ENCODE peak calls at places on chromosomes 2 and 18, in seven cellular contexts. One of them, this sample, is unnamed.

GRCh38 chr2:128416366-128416765 is 97.7 kb upstream of the HS6ST1 start:
- DNase-seq in sigmoid colon: no peak
- DNase-seq in HFF-Myc: no peak
- DNase-seq in upper lobe of right lung: peak; percentile 53
- DNase-seq in IMR-90: no peak
- DNase-seq in choroid plexus epithelial cell: no peak
- DNase-seq in lower leg skin: peak; percentile 6
- DNase-seq in this sample: no peak

GRCh38 chr2:136015688-136016087 is 30.3 kb upstream of the DARS1 start:
- DNase-seq in sigmoid colon: no peak
- DNase-seq in HFF-Myc: no peak
- DNase-seq in upper lobe of right lung: no peak
- DNase-seq in IMR-90: no peak
- DNase-seq in choroid plexus epithelial cell: no peak
- DNase-seq in lower leg skin: no peak
- DNase-seq in this sample: no peak

GRCh38 chr2:174597347-174598047 is at the start of gene WIPF1:
- DNase-seq in sigmoid colon: no peak
- DNase-seq in HFF-Myc: no peak
- DNase-seq in upper lobe of right lung: no peak
- DNase-seq in IMR-90: peak; percentile 86
- DNase-seq in choroid plexus epithelial cell: peak; percentile 86
- DNase-seq in lower leg skin: no peak
- DNase-seq in this sample: peak; percentile 39

GRCh38 chr2:113136828-113137775 is 9.7 kb downstream of the IL1RN start:
- DNase-seq in sigmoid colon: no peak
- DNase-seq in HFF-Myc: no peak
- DNase-seq in upper lobe of right lung: no peak
- DNase-seq in IMR-90: peak; percentile 42
- DNase-seq in choroid plexus epithelial cell: peak; percentile 73
- DNase-seq in lower leg skin: no peak
- DNase-seq in this sample: no peak

GRCh38 chr2:238077292-238077691 is 16.5 kb downstream of the SCLY start:
- DNase-seq in sigmoid colon: no peak
- DNase-seq in HFF-Myc: no peak
- DNase-seq in upper lobe of right lung: no peak
- DNase-seq in IMR-90: peak; percentile 21
- DNase-seq in choroid plexus epithelial cell: no peak
- DNase-seq in lower leg skin: no peak
- DNase-seq in this sample: no peak

GRCh38 chr2:102114290-102114721 is 28.2 kb upstream of the IL1R1 start:
- DNase-seq in sigmoid colon: no peak
- DNase-seq in HFF-Myc: no peak
- DNase-seq in upper lobe of right lung: no peak
- DNase-seq in IMR-90: peak; percentile 94
- DNase-seq in choroid plexus epithelial cell: peak; percentile 96
- DNase-seq in lower leg skin: no peak
- DNase-seq in this sample: peak; percentile 87

GRCh38 chr2:63023444-63023843 is 27.2 kb upstream of the OTX1 start:
- DNase-seq in sigmoid colon: no peak
- DNase-seq in HFF-Myc: peak; percentile 22
- DNase-seq in upper lobe of right lung: no peak
- DNase-seq in IMR-90: peak; percentile 40
- DNase-seq in choroid plexus epithelial cell: peak; percentile 72
- DNase-seq in lower leg skin: no peak
- DNase-seq in this sample: no peak

GRCh38 chr18:76468345-76469275 is 26.4 kb downstream of the ZNF516 start:
- DNase-seq in sigmoid colon: peak; percentile 48
- DNase-seq in HFF-Myc: no peak
- DNase-seq in upper lobe of right lung: no peak
- DNase-seq in IMR-90: no peak
- DNase-seq in choroid plexus epithelial cell: no peak
- DNase-seq in lower leg skin: no peak
- DNase-seq in this sample: no peak

GRCh38 chr2:200756618-200757321 is 54.9 kb upstream of the BZW1 start:
- DNase-seq in sigmoid colon: no peak
- DNase-seq in HFF-Myc: peak; percentile 70
- DNase-seq in upper lobe of right lung: no peak
- DNase-seq in IMR-90: peak; percentile 91
- DNase-seq in choroid plexus epithelial cell: peak; percentile 87
- DNase-seq in lower leg skin: no peak
- DNase-seq in this sample: peak; percentile 54

GRCh38 chr18:59983506-59983905 is 83.7 kb downstream of the PMAIP1 start:
- DNase-seq in sigmoid colon: no peak
- DNase-seq in HFF-Myc: no peak
- DNase-seq in upper lobe of right lung: no peak
- DNase-seq in IMR-90: no peak
- DNase-seq in choroid plexus epithelial cell: no peak
- DNase-seq in lower leg skin: no peak
- DNase-seq in this sample: no peak

GRCh38 chr2:186934420-186934819 is 85.5 kb upstream of the ZSWIM2 start:
- DNase-seq in sigmoid colon: no peak
- DNase-seq in HFF-Myc: no peak
- DNase-seq in upper lobe of right lung: no peak
- DNase-seq in IMR-90: no peak
- DNase-seq in choroid plexus epithelial cell: no peak
- DNase-seq in lower leg skin: no peak
- DNase-seq in this sample: no peak

GRCh38 chr18:1593091-1593490 is 688.4 kb downstream of the ADCYAP1 start:
- DNase-seq in sigmoid colon: no peak
- DNase-seq in HFF-Myc: no peak
- DNase-seq in upper lobe of right lung: no peak
- DNase-seq in IMR-90: no peak
- DNase-seq in choroid plexus epithelial cell: no peak
- DNase-seq in lower leg skin: no peak
- DNase-seq in this sample: no peak

GRCh38 chr2:46296216-46296839 is 879 bp upstream of the EPAS1 start:
- DNase-seq in sigmoid colon: peak; percentile 79
- DNase-seq in HFF-Myc: no peak
- DNase-seq in upper lobe of right lung: peak; percentile 84
- DNase-seq in IMR-90: no peak
- DNase-seq in choroid plexus epithelial cell: no peak
- DNase-seq in lower leg skin: peak; percentile 73
- DNase-seq in this sample: no peak

GRCh38 chr2:108404784-108405397 is 27.1 kb downstream of the SULT1C4 start:
- DNase-seq in sigmoid colon: no peak
- DNase-seq in HFF-Myc: no peak
- DNase-seq in upper lobe of right lung: no peak
- DNase-seq in IMR-90: no peak
- DNase-seq in choroid plexus epithelial cell: no peak
- DNase-seq in lower leg skin: no peak
- DNase-seq in this sample: no peak

GRCh38 chr2:75238670-75239330 is 39.5 kb upstream of the TACR1 start:
- DNase-seq in sigmoid colon: no peak
- DNase-seq in HFF-Myc: no peak
- DNase-seq in upper lobe of right lung: no peak
- DNase-seq in IMR-90: peak; percentile 93
- DNase-seq in choroid plexus epithelial cell: peak; percentile 70
- DNase-seq in lower leg skin: no peak
- DNase-seq in this sample: peak; percentile 66

GRCh38 chr2:84388133-84388532 is 70.9 kb downstream of the SUCLG1 start:
- DNase-seq in sigmoid colon: no peak
- DNase-seq in HFF-Myc: no peak
- DNase-seq in upper lobe of right lung: no peak
- DNase-seq in IMR-90: peak; percentile 55
- DNase-seq in choroid plexus epithelial cell: no peak
- DNase-seq in lower leg skin: no peak
- DNase-seq in this sample: no peak

GRCh38 chr2:187642498-187642897 is 88.3 kb upstream of the TFPI start:
- DNase-seq in sigmoid colon: no peak
- DNase-seq in HFF-Myc: no peak
- DNase-seq in upper lobe of right lung: no peak
- DNase-seq in IMR-90: no peak
- DNase-seq in choroid plexus epithelial cell: no peak
- DNase-seq in lower leg skin: no peak
- DNase-seq in this sample: no peak

GRCh38 chr18:22683196-22683676 is 249.9 kb upstream of the RBBP8 start:
- DNase-seq in sigmoid colon: peak; percentile 91
- DNase-seq in HFF-Myc: peak; percentile 49
- DNase-seq in upper lobe of right lung: no peak
- DNase-seq in IMR-90: peak; percentile 93
- DNase-seq in choroid plexus epithelial cell: peak; percentile 95
- DNase-seq in lower leg skin: no peak
- DNase-seq in this sample: peak; percentile 79

GRCh38 chr2:120514521-120514920 is 168.6 kb downstream of the INHBB start:
- DNase-seq in sigmoid colon: peak; percentile 41
- DNase-seq in HFF-Myc: no peak
- DNase-seq in upper lobe of right lung: no peak
- DNase-seq in IMR-90: no peak
- DNase-seq in choroid plexus epithelial cell: no peak
- DNase-seq in lower leg skin: no peak
- DNase-seq in this sample: no peak

GRCh38 chr18:48345596-48345995 is 63.6 kb downstream of the ZBTB7C start:
- DNase-seq in sigmoid colon: peak; percentile 26
- DNase-seq in HFF-Myc: no peak
- DNase-seq in upper lobe of right lung: no peak
- DNase-seq in IMR-90: peak; percentile 4
- DNase-seq in choroid plexus epithelial cell: peak; percentile 41
- DNase-seq in lower leg skin: no peak
- DNase-seq in this sample: no peak

GRCh38 chr2:176768185-176768584 is 444.4 kb upstream of the HNRNPA3 start:
- DNase-seq in sigmoid colon: no peak
- DNase-seq in HFF-Myc: no peak
- DNase-seq in upper lobe of right lung: no peak
- DNase-seq in IMR-90: no peak
- DNase-seq in choroid plexus epithelial cell: no peak
- DNase-seq in lower leg skin: no peak
- DNase-seq in this sample: no peak

DNA sequence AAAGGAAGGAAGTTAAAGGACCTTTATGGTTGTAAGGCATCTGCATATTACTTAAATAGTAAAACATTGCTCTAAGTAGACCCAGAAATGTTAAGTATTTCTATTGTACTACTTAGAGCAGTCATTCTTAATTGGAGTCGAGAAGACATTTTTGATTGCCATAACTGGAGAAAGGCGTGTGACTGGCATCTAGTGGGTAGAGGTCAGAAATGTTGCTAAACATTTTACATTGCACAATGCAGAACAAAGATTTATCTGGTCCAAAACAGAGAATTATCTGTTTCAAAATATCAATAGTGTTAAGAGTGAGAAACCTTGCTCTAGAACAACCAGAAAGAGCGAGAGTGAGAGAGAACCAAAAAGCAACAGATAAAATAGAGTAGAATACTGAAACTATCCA is 23.3 kb upstream of the ROCK1 start:
- DNase-seq in sigmoid colon: no peak
- DNase-seq in HFF-Myc: no peak
- DNase-seq in upper lobe of right lung: no peak
- DNase-seq in IMR-90: peak; percentile 7
- DNase-seq in choroid plexus epithelial cell: peak; percentile 49
- DNase-seq in lower leg skin: no peak
- DNase-seq in this sample: no peak
- TF ChIP-seq CTCF in sigmoid colon: no peak
- TF ChIP-seq CTCF in HFF-Myc: peak; percentile 16
- TF ChIP-seq CTCF in upper lobe of right lung: peak; percentile 49
- TF ChIP-seq CTCF in IMR-90: peak; percentile 21
- TF ChIP-seq CTCF in choroid plexus epithelial cell: peak; percentile 25
- TF ChIP-seq CTCF in lower leg skin: no peak
- TF ChIP-seq CTCF in this sample: peak; percentile 42

GRCh38 chr2:218260166-218260565 is 649 bp upstream of the GPBAR1 start:
- DNase-seq in sigmoid colon: peak; percentile 61
- DNase-seq in HFF-Myc: no peak
- DNase-seq in upper lobe of right lung: peak; percentile 12
- DNase-seq in IMR-90: no peak
- DNase-seq in choroid plexus epithelial cell: no peak
- DNase-seq in lower leg skin: no peak
- DNase-seq in this sample: no peak

GRCh38 chr2:218262631-218263586 is 2.1 kb downstream of the GPBAR1 start:
- DNase-seq in sigmoid colon: peak; percentile 69
- DNase-seq in HFF-Myc: no peak
- DNase-seq in upper lobe of right lung: peak; percentile 68
- DNase-seq in IMR-90: no peak
- DNase-seq in choroid plexus epithelial cell: no peak
- DNase-seq in lower leg skin: no peak
- DNase-seq in this sample: no peak

GRCh38 chr2:218261424-218262273 is 834 bp downstream of the GPBAR1 start:
- DNase-seq in sigmoid colon: peak; percentile 68
- DNase-seq in HFF-Myc: no peak
- DNase-seq in upper lobe of right lung: peak; percentile 47
- DNase-seq in IMR-90: no peak
- DNase-seq in choroid plexus epithelial cell: no peak
- DNase-seq in lower leg skin: no peak
- DNase-seq in this sample: no peak

GRCh38 chr2:218259099-218259921 is 1.5 kb upstream of the GPBAR1 start:
- DNase-seq in sigmoid colon: peak; percentile 96
- DNase-seq in HFF-Myc: no peak
- DNase-seq in upper lobe of right lung: no peak
- DNase-seq in IMR-90: peak; percentile 85
- DNase-seq in choroid plexus epithelial cell: peak; percentile 79
- DNase-seq in lower leg skin: peak; percentile 58
- DNase-seq in this sample: peak; percentile 40

DNA sequence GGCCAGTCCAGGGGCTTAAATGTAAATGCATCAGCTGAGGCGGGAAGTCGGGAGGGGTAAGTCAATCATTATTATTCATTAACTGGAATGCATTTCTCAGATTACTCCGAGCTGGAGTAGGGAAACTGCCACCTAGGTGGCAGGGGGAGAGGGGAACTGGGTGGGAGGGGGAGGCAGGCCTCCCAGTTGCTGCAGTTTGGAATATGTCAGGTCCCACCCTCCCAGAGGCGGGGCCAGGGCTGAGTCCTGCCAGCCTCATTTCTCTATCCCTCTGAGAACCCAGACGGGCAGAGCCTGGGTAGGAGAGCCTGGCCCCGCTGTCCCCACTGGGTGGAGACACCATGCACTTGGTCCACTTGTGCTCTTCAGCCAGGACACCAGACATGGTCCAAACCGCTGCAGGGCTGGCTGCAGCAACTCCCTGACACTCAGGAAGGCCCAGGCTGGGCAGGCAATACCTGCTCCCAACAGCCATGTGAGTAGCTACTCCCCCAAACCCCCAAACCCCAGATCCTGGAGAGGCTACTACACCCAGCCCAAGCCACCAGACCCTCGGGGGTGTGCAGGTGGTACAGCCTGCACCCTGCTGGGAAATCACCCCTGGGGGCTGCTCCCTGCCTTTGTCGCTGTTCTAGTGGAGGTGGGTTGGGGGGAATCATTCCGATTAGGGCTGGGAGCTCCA is at the start of gene GPBAR1:
- DNase-seq in sigmoid colon: peak; percentile 82
- DNase-seq in HFF-Myc: no peak
- DNase-seq in upper lobe of right lung: peak; percentile 74
- DNase-seq in IMR-90: no peak
- DNase-seq in choroid plexus epithelial cell: no peak
- DNase-seq in lower leg skin: no peak
- DNase-seq in this sample: no peak
- TF ChIP-seq CTCF in sigmoid colon: no peak
- TF ChIP-seq CTCF in HFF-Myc: no peak
- TF ChIP-seq CTCF in upper lobe of right lung: no peak
- TF ChIP-seq CTCF in IMR-90: no peak
- TF ChIP-seq CTCF in choroid plexus epithelial cell: no peak
- TF ChIP-seq CTCF in lower leg skin: no peak
- TF ChIP-seq CTCF in this sample: no peak

GRCh38 chr2:199739413-199740110 is 111.4 kb downstream of the FTCDNL1 start:
- DNase-seq in sigmoid colon: peak; percentile 81
- DNase-seq in HFF-Myc: peak; percentile 7
- DNase-seq in upper lobe of right lung: peak; percentile 85
- DNase-seq in IMR-90: peak; percentile 52
- DNase-seq in choroid plexus epithelial cell: peak; percentile 67
- DNase-seq in lower leg skin: peak; percentile 45
- DNase-seq in this sample: peak; percentile 27
- TF ChIP-seq CTCF in sigmoid colon: peak; percentile 53
- TF ChIP-seq CTCF in HFF-Myc: peak; percentile 92
- TF ChIP-seq CTCF in upper lobe of right lung: peak; percentile 96
- TF ChIP-seq CTCF in IMR-90: peak; percentile 82
- TF ChIP-seq CTCF in choroid plexus epithelial cell: peak; percentile 91
- TF ChIP-seq CTCF in lower leg skin: no peak
- TF ChIP-seq CTCF in this sample: peak; percentile 88

GRCh38 chr18:10015288-10015701 is 101.5 kb downstream of the VAPA start:
- DNase-seq in sigmoid colon: no peak
- DNase-seq in HFF-Myc: no peak
- DNase-seq in upper lobe of right lung: no peak
- DNase-seq in IMR-90: peak; percentile 17
- DNase-seq in choroid plexus epithelial cell: peak; percentile 49
- DNase-seq in lower leg skin: no peak
- DNase-seq in this sample: no peak
- TF ChIP-seq CTCF in sigmoid colon: no peak
- TF ChIP-seq CTCF in HFF-Myc: no peak
- TF ChIP-seq CTCF in upper lobe of right lung: no peak
- TF ChIP-seq CTCF in IMR-90: no peak
- TF ChIP-seq CTCF in choroid plexus epithelial cell: no peak
- TF ChIP-seq CTCF in lower leg skin: no peak
- TF ChIP-seq CTCF in this sample: no peak

This sample was measured in AG09309.